ENCODE peak calls at places on chromosomes 3 and 15, in ten cellular contexts. One of them, this sample, is unnamed.

GRCh38 chr15:69318033-69318432 is 19.3 kb downstream of the PAQR5 start:
- DNase-seq in tibial artery: no peak
- DNase-seq in SJCRH30: no peak
- DNase-seq in endothelial cell of umbilical vein: no peak
- DNase-seq in sigmoid colon: no peak
- DNase-seq in neural progenitor cell: no peak
- DNase-seq in NT2/D1: no peak
- DNase-seq in stomach: no peak
- DNase-seq in spleen: no peak
- DNase-seq in cardiac muscle cell: no peak
- DNase-seq in this sample: no peak

GRCh38 chr3:195558602-195559001 is 15.5 kb upstream of the PPP1R2 start:
- DNase-seq in cardiac muscle cell: peak; percentile 67
- DNase-seq in neural progenitor cell: peak; percentile 58
- DNase-seq in stomach: no peak
- DNase-seq in NT2/D1: no peak
- DNase-seq in endothelial cell of umbilical vein: peak; percentile 30
- DNase-seq in sigmoid colon: no peak
- DNase-seq in tibial artery: no peak
- DNase-seq in SJCRH30: peak; percentile 40
- DNase-seq in spleen: no peak
- DNase-seq in this sample: no peak

GRCh38 chr3:128495435-128495970 is 2.5 kb upstream of the GATA2 start:
- DNase-seq in cardiac muscle cell: no peak
- DNase-seq in sigmoid colon: peak; percentile 42
- DNase-seq in SJCRH30: no peak
- DNase-seq in stomach: no peak
- DNase-seq in NT2/D1: no peak
- DNase-seq in spleen: peak; percentile 54
- DNase-seq in endothelial cell of umbilical vein: no peak
- DNase-seq in neural progenitor cell: no peak
- DNase-seq in tibial artery: peak; percentile 20
- DNase-seq in this sample: no peak

GRCh38 chr3:3392946-3393345 is 213.5 kb upstream of the CRBN start:
- DNase-seq in neural progenitor cell: no peak
- DNase-seq in sigmoid colon: no peak
- DNase-seq in stomach: no peak
- DNase-seq in cardiac muscle cell: no peak
- DNase-seq in tibial artery: no peak
- DNase-seq in endothelial cell of umbilical vein: no peak
- DNase-seq in SJCRH30: no peak
- DNase-seq in spleen: no peak
- DNase-seq in NT2/D1: no peak
- DNase-seq in this sample: no peak

GRCh38 chr3:26118165-26118564 is 328.3 kb downstream of the OXSM start:
- DNase-seq in endothelial cell of umbilical vein: no peak
- DNase-seq in neural progenitor cell: peak; percentile 23
- DNase-seq in spleen: no peak
- DNase-seq in tibial artery: no peak
- DNase-seq in sigmoid colon: no peak
- DNase-seq in cardiac muscle cell: no peak
- DNase-seq in SJCRH30: peak; percentile 18
- DNase-seq in stomach: no peak
- DNase-seq in NT2/D1: peak; percentile 54
- DNase-seq in this sample: no peak

GRCh38 chr3:10519236-10519635 is 13.8 kb upstream of the ATP2B2 start:
- DNase-seq in SJCRH30: no peak
- DNase-seq in cardiac muscle cell: no peak
- DNase-seq in endothelial cell of umbilical vein: no peak
- DNase-seq in neural progenitor cell: no peak
- DNase-seq in spleen: peak; percentile 19
- DNase-seq in NT2/D1: no peak
- DNase-seq in stomach: peak; percentile 8
- DNase-seq in sigmoid colon: peak; percentile 33
- DNase-seq in tibial artery: no peak
- DNase-seq in this sample: no peak

GRCh38 chr3:12553921-12554391 is 2.9 kb upstream of the MKRN2 start:
- DNase-seq in cardiac muscle cell: peak; percentile 44
- DNase-seq in endothelial cell of umbilical vein: peak; percentile 62
- DNase-seq in spleen: peak; percentile 80
- DNase-seq in NT2/D1: peak; percentile 27
- DNase-seq in SJCRH30: peak; percentile 55
- DNase-seq in tibial artery: peak; percentile 25
- DNase-seq in sigmoid colon: no peak
- DNase-seq in neural progenitor cell: peak; percentile 24
- DNase-seq in stomach: no peak
- DNase-seq in this sample: peak; percentile 35

GRCh38 chr3:153165211-153165815 is 3.3 kb downstream of the RAP2B start:
- DNase-seq in SJCRH30: no peak
- DNase-seq in tibial artery: no peak
- DNase-seq in neural progenitor cell: no peak
- DNase-seq in endothelial cell of umbilical vein: peak; percentile 80
- DNase-seq in sigmoid colon: no peak
- DNase-seq in spleen: no peak
- DNase-seq in cardiac muscle cell: peak; percentile 41
- DNase-seq in NT2/D1: no peak
- DNase-seq in stomach: no peak
- DNase-seq in this sample: no peak

GRCh38 chr3:94101860-94102259 is 39.0 kb downstream of the NSUN3 start:
- DNase-seq in NT2/D1: no peak
- DNase-seq in sigmoid colon: no peak
- DNase-seq in endothelial cell of umbilical vein: peak; percentile 8
- DNase-seq in spleen: no peak
- DNase-seq in tibial artery: no peak
- DNase-seq in SJCRH30: no peak
- DNase-seq in neural progenitor cell: no peak
- DNase-seq in stomach: no peak
- DNase-seq in cardiac muscle cell: peak; percentile 22
- DNase-seq in this sample: no peak

GRCh38 chr3:36164400-36164799 is 215.9 kb upstream of the STAC start:
- DNase-seq in NT2/D1: no peak
- DNase-seq in cardiac muscle cell: no peak
- DNase-seq in tibial artery: no peak
- DNase-seq in neural progenitor cell: no peak
- DNase-seq in sigmoid colon: no peak
- DNase-seq in stomach: no peak
- DNase-seq in spleen: no peak
- DNase-seq in SJCRH30: no peak
- DNase-seq in endothelial cell of umbilical vein: no peak
- DNase-seq in this sample: no peak

GRCh38 chr15:52804526-52805081 is 14.5 kb upstream of the ONECUT1 start:
- DNase-seq in sigmoid colon: no peak
- DNase-seq in tibial artery: no peak
- DNase-seq in SJCRH30: no peak
- DNase-seq in stomach: no peak
- DNase-seq in spleen: no peak
- DNase-seq in cardiac muscle cell: no peak
- DNase-seq in NT2/D1: peak; percentile 68
- DNase-seq in neural progenitor cell: peak; percentile 57
- DNase-seq in endothelial cell of umbilical vein: no peak
- DNase-seq in this sample: no peak

GRCh38 chr15:97817266-97817890 is 143.1 kb upstream of the ARRDC4 start:
- DNase-seq in NT2/D1: no peak
- DNase-seq in neural progenitor cell: no peak
- DNase-seq in endothelial cell of umbilical vein: no peak
- DNase-seq in stomach: no peak
- DNase-seq in SJCRH30: no peak
- DNase-seq in tibial artery: no peak
- DNase-seq in spleen: no peak
- DNase-seq in sigmoid colon: no peak
- DNase-seq in cardiac muscle cell: no peak
- DNase-seq in this sample: no peak

GRCh38 chr15:47551559-47551958 is 165.7 kb upstream of the SEMA6D start:
- DNase-seq in spleen: no peak
- DNase-seq in sigmoid colon: no peak
- DNase-seq in neural progenitor cell: no peak
- DNase-seq in stomach: no peak
- DNase-seq in NT2/D1: no peak
- DNase-seq in cardiac muscle cell: no peak
- DNase-seq in endothelial cell of umbilical vein: no peak
- DNase-seq in SJCRH30: no peak
- DNase-seq in tibial artery: no peak
- DNase-seq in this sample: no peak

GRCh38 chr3:25536668-25537331 is 108.7 kb downstream of the RARB start:
- DNase-seq in sigmoid colon: no peak
- DNase-seq in neural progenitor cell: no peak
- DNase-seq in tibial artery: no peak
- DNase-seq in cardiac muscle cell: peak; percentile 77
- DNase-seq in spleen: no peak
- DNase-seq in stomach: no peak
- DNase-seq in endothelial cell of umbilical vein: no peak
- DNase-seq in NT2/D1: no peak
- DNase-seq in SJCRH30: no peak
- DNase-seq in this sample: peak; percentile 65

GRCh38 chr15:44536298-44536961 is 517 bp upstream of the EIF3J start:
- DNase-seq in neural progenitor cell: peak; percentile 95
- DNase-seq in cardiac muscle cell: no peak
- DNase-seq in NT2/D1: peak; percentile 49
- DNase-seq in spleen: peak; percentile 96
- DNase-seq in SJCRH30: peak; percentile 90
- DNase-seq in sigmoid colon: no peak
- DNase-seq in stomach: peak; percentile 86
- DNase-seq in tibial artery: peak; percentile 90
- DNase-seq in endothelial cell of umbilical vein: peak; percentile 92
- DNase-seq in this sample: peak; percentile 95

DNA sequence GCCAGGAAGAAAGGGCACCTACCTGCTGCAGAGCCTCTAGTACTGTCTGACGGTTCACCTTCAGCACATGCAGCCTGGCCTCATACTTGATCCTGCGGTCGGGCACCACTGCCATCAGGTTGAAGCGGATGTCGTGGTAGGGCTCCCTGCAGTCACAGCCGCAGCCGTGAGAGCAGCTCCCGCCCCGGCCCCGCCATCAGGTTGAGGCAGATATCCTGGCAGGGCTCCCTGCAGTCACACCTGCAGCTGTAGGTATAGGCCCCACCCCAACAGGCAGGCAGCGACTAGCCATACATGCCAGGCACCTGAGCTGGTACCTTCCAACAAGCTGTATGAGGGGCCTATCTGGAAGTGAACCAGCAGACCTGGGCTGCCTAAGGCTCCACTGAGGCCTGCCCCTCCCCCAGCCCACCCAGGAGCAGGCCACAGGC is 38.7 kb downstream of the SEMA3G start:
- DNase-seq in tibial artery: no peak
- DNase-seq in stomach: peak; percentile 65
- DNase-seq in spleen: peak; percentile 73
- DNase-seq in SJCRH30: no peak
- DNase-seq in cardiac muscle cell: no peak
- DNase-seq in endothelial cell of umbilical vein: no peak
- DNase-seq in sigmoid colon: peak; percentile 54
- DNase-seq in NT2/D1: no peak
- DNase-seq in neural progenitor cell: no peak
- DNase-seq in this sample: no peak
- H3K4me1 ChIP-seq in tibial artery: peaks cover 30% of the 10 kb centered on the region
- H3K4me1 ChIP-seq in stomach: peaks cover 13% of the 10 kb centered on the region
- H3K4me1 ChIP-seq in spleen: peaks cover 41% of the 10 kb centered on the region
- H3K4me1 ChIP-seq in SJCRH30: peaks cover 5% of the 10 kb centered on the region
- H3K4me1 ChIP-seq in cardiac muscle cell: peaks cover 7% of the 10 kb centered on the region
- H3K4me1 ChIP-seq in endothelial cell of umbilical vein: peaks cover 13% of the 10 kb centered on the region
- H3K4me1 ChIP-seq in sigmoid colon: peaks cover 19% of the 10 kb centered on the region
- H3K4me1 ChIP-seq in NT2/D1: peaks cover 4% of the 10 kb centered on the region
- H3K4me1 ChIP-seq in neural progenitor cell: peaks cover under 1% of the 10 kb centered on the region
- H3K4me1 ChIP-seq in this sample: no peaks in the 10 kb centered on the region

GRCh38 chr3:8532251-8532831 is 30.7 kb downstream of the LMCD1 start:
- DNase-seq in SJCRH30: no peak
- DNase-seq in sigmoid colon: no peak
- DNase-seq in endothelial cell of umbilical vein: no peak
- DNase-seq in spleen: no peak
- DNase-seq in NT2/D1: no peak
- DNase-seq in neural progenitor cell: no peak
- DNase-seq in stomach: no peak
- DNase-seq in tibial artery: peak; percentile 42
- DNase-seq in cardiac muscle cell: no peak
- DNase-seq in this sample: peak; percentile 32

GRCh38 chr3:8525893-8526292 is 24.3 kb downstream of the LMCD1 start:
- DNase-seq in SJCRH30: no peak
- DNase-seq in tibial artery: no peak
- DNase-seq in sigmoid colon: no peak
- DNase-seq in stomach: no peak
- DNase-seq in neural progenitor cell: no peak
- DNase-seq in endothelial cell of umbilical vein: no peak
- DNase-seq in cardiac muscle cell: no peak
- DNase-seq in spleen: no peak
- DNase-seq in NT2/D1: no peak
- DNase-seq in this sample: no peak

GRCh38 chr3:8524656-8525399 is 23.2 kb downstream of the LMCD1 start:
- DNase-seq in cardiac muscle cell: no peak
- DNase-seq in sigmoid colon: no peak
- DNase-seq in NT2/D1: no peak
- DNase-seq in neural progenitor cell: no peak
- DNase-seq in stomach: no peak
- DNase-seq in tibial artery: no peak
- DNase-seq in endothelial cell of umbilical vein: no peak
- DNase-seq in spleen: no peak
- DNase-seq in SJCRH30: no peak
- DNase-seq in this sample: no peak

GRCh38 chr3:8529738-8530525 is 28.3 kb downstream of the LMCD1 start:
- DNase-seq in spleen: no peak
- DNase-seq in endothelial cell of umbilical vein: peak; percentile 36
- DNase-seq in stomach: no peak
- DNase-seq in sigmoid colon: no peak
- DNase-seq in cardiac muscle cell: no peak
- DNase-seq in NT2/D1: peak; percentile 18
- DNase-seq in tibial artery: no peak
- DNase-seq in neural progenitor cell: peak; percentile 13
- DNase-seq in SJCRH30: no peak
- DNase-seq in this sample: no peak

GRCh38 chr3:8529197-8529637 is 27.6 kb downstream of the LMCD1 start:
- DNase-seq in spleen: no peak
- DNase-seq in SJCRH30: no peak
- DNase-seq in sigmoid colon: no peak
- DNase-seq in stomach: no peak
- DNase-seq in endothelial cell of umbilical vein: peak; percentile 61
- DNase-seq in cardiac muscle cell: peak; percentile 86
- DNase-seq in tibial artery: peak; percentile 53
- DNase-seq in NT2/D1: no peak
- DNase-seq in neural progenitor cell: no peak
- DNase-seq in this sample: peak; percentile 69
- H3K4me1 ChIP-seq in spleen: peaks cover 65% of the 10 kb centered on the region
- H3K4me1 ChIP-seq in SJCRH30: no peaks in the 10 kb centered on the region
- H3K4me1 ChIP-seq in sigmoid colon: no peaks in the 10 kb centered on the region
- H3K4me1 ChIP-seq in stomach: peaks cover 27% of the 10 kb centered on the region
- H3K4me1 ChIP-seq in endothelial cell of umbilical vein: peaks cover 19% of the 10 kb centered on the region
- H3K4me1 ChIP-seq in cardiac muscle cell: no peaks in the 10 kb centered on the region
- H3K4me1 ChIP-seq in tibial artery: peaks cover 66% of the 10 kb centered on the region
- H3K4me1 ChIP-seq in NT2/D1: peaks cover 12% of the 10 kb centered on the region
- H3K4me1 ChIP-seq in neural progenitor cell: peaks cover 27% of the 10 kb centered on the region
- H3K4me1 ChIP-seq in this sample: peaks cover 20% of the 10 kb centered on the region

GRCh38 chr15:89099968-89100367 is 11.7 kb downstream of the ABHD2 start:
- DNase-seq in spleen: no peak
- DNase-seq in endothelial cell of umbilical vein: no peak
- DNase-seq in NT2/D1: no peak
- DNase-seq in cardiac muscle cell: no peak
- DNase-seq in sigmoid colon: no peak
- DNase-seq in neural progenitor cell: no peak
- DNase-seq in SJCRH30: no peak
- DNase-seq in stomach: no peak
- DNase-seq in tibial artery: no peak
- DNase-seq in this sample: no peak
- H3K4me1 ChIP-seq in spleen: peaks cover 93% of the 10 kb centered on the region
- H3K4me1 ChIP-seq in endothelial cell of umbilical vein: peaks cover 45% of the 10 kb centered on the region
- H3K4me1 ChIP-seq in NT2/D1: peaks cover 5% of the 10 kb centered on the region
- H3K4me1 ChIP-seq in cardiac muscle cell: peaks cover 14% of the 10 kb centered on the region
- H3K4me1 ChIP-seq in sigmoid colon: peaks cover 99% of the 10 kb centered on the region
- H3K4me1 ChIP-seq in neural progenitor cell: no peaks in the 10 kb centered on the region
- H3K4me1 ChIP-seq in SJCRH30: peaks cover 33% of the 10 kb centered on the region
- H3K4me1 ChIP-seq in stomach: peaks cover 78% of the 10 kb centered on the region
- H3K4me1 ChIP-seq in tibial artery: peaks cover 83% of the 10 kb centered on the region
- H3K4me1 ChIP-seq in this sample: peaks cover 29% of the 10 kb centered on the region

GRCh38 chr3:43768594-43768993 is 77.9 kb downstream of the ABHD5 start:
- DNase-seq in NT2/D1: no peak
- DNase-seq in sigmoid colon: peak; percentile 71
- DNase-seq in SJCRH30: no peak
- DNase-seq in endothelial cell of umbilical vein: peak; percentile 58
- DNase-seq in tibial artery: peak; percentile 82
- DNase-seq in stomach: no peak
- DNase-seq in neural progenitor cell: no peak
- DNase-seq in spleen: no peak
- DNase-seq in cardiac muscle cell: peak; percentile 76
- DNase-seq in this sample: peak; percentile 62
- H3K4me1 ChIP-seq in NT2/D1: peaks cover 5% of the 10 kb centered on the region
- H3K4me1 ChIP-seq in sigmoid colon: peaks cover 21% of the 10 kb centered on the region
- H3K4me1 ChIP-seq in SJCRH30: no peaks in the 10 kb centered on the region
- H3K4me1 ChIP-seq in endothelial cell of umbilical vein: peaks cover 50% of the 10 kb centered on the region
- H3K4me1 ChIP-seq in tibial artery: peaks cover 23% of the 10 kb centered on the region
- H3K4me1 ChIP-seq in stomach: peaks cover 27% of the 10 kb centered on the region
- H3K4me1 ChIP-seq in neural progenitor cell: peaks cover 11% of the 10 kb centered on the region
- H3K4me1 ChIP-seq in spleen: peaks cover 40% of the 10 kb centered on the region
- H3K4me1 ChIP-seq in cardiac muscle cell: no peaks in the 10 kb centered on the region
- H3K4me1 ChIP-seq in this sample: peaks cover 20% of the 10 kb centered on the region

This sample was measured in right cardiac atrium.